ENCODE peak calls at places on chromosome 1, in five cellular contexts. One of them, this sample, is unnamed.

GRCh38 chr1:59767119-59767518 is 47.6 kb upstream of the HOOK1 start:
- DNase-seq in NCI-H1417 treated with DMSO at 0.1 percent for 48 hours: no peak
- DNase-seq in smooth muscle cell of the brain vasculature: no peak
- DNase-seq in progenitor cell of endocrine pancreas: no peak
- DNase-seq in T follicular helper cell: no peak
- DNase-seq in this sample: no peak

GRCh38 chr1:66311092-66311491 is 222.9 kb upstream of the SGIP1 start:
- DNase-seq in NCI-H1417 treated with DMSO at 0.1 percent for 48 hours: no peak
- DNase-seq in smooth muscle cell of the brain vasculature: no peak
- DNase-seq in progenitor cell of endocrine pancreas: no peak
- DNase-seq in T follicular helper cell: no peak
- DNase-seq in this sample: no peak

GRCh38 chr1:202589190-202589680 is 121.0 kb downstream of the SYT2 start:
- DNase-seq in NCI-H1417 treated with DMSO at 0.1 percent for 48 hours: no peak
- DNase-seq in smooth muscle cell of the brain vasculature: peak; percentile 90
- DNase-seq in progenitor cell of endocrine pancreas: no peak
- DNase-seq in T follicular helper cell: no peak
- DNase-seq in this sample: peak; percentile 73

GRCh38 chr1:39615086-39615662 is 24.3 kb downstream of the HEYL start:
- DNase-seq in NCI-H1417 treated with DMSO at 0.1 percent for 48 hours: no peak
- DNase-seq in smooth muscle cell of the brain vasculature: no peak
- DNase-seq in progenitor cell of endocrine pancreas: no peak
- DNase-seq in T follicular helper cell: no peak
- DNase-seq in this sample: no peak

GRCh38 chr1:173506437-173506836 is 29.3 kb downstream of the PRDX6 start:
- DNase-seq in NCI-H1417 treated with DMSO at 0.1 percent for 48 hours: no peak
- DNase-seq in smooth muscle cell of the brain vasculature: no peak
- DNase-seq in progenitor cell of endocrine pancreas: no peak
- DNase-seq in T follicular helper cell: no peak
- DNase-seq in this sample: no peak

GRCh38 chr1:23930861-23931471 is 17.8 kb upstream of the CNR2 start:
- DNase-seq in NCI-H1417 treated with DMSO at 0.1 percent for 48 hours: no peak
- DNase-seq in smooth muscle cell of the brain vasculature: no peak
- DNase-seq in progenitor cell of endocrine pancreas: no peak
- DNase-seq in T follicular helper cell: no peak
- DNase-seq in this sample: no peak

GRCh38 chr1:183039985-183040447 is 16.8 kb downstream of the LAMC1 start:
- DNase-seq in NCI-H1417 treated with DMSO at 0.1 percent for 48 hours: peak; percentile 43
- DNase-seq in smooth muscle cell of the brain vasculature: peak; percentile 97
- DNase-seq in progenitor cell of endocrine pancreas: no peak
- DNase-seq in T follicular helper cell: no peak
- DNase-seq in this sample: no peak

GRCh38 chr1:25867210-25867991 is 8.1 kb downstream of the PAQR7 start:
- DNase-seq in NCI-H1417 treated with DMSO at 0.1 percent for 48 hours: no peak
- DNase-seq in smooth muscle cell of the brain vasculature: no peak
- DNase-seq in progenitor cell of endocrine pancreas: no peak
- DNase-seq in T follicular helper cell: no peak
- DNase-seq in this sample: no peak

GRCh38 chr1:107480548-107480947 is 339.7 kb downstream of the NTNG1 start:
- DNase-seq in NCI-H1417 treated with DMSO at 0.1 percent for 48 hours: no peak
- DNase-seq in smooth muscle cell of the brain vasculature: no peak
- DNase-seq in progenitor cell of endocrine pancreas: no peak
- DNase-seq in T follicular helper cell: no peak
- DNase-seq in this sample: no peak

GRCh38 chr1:205585169-205585834 is 46.5 kb downstream of the ELK4 start:
- DNase-seq in NCI-H1417 treated with DMSO at 0.1 percent for 48 hours: no peak
- DNase-seq in smooth muscle cell of the brain vasculature: no peak
- DNase-seq in progenitor cell of endocrine pancreas: no peak
- DNase-seq in T follicular helper cell: no peak
- DNase-seq in this sample: no peak

GRCh38 chr1:229372251-229372650 is 29.4 kb upstream of the CCSAP start:
- DNase-seq in NCI-H1417 treated with DMSO at 0.1 percent for 48 hours: no peak
- DNase-seq in smooth muscle cell of the brain vasculature: no peak
- DNase-seq in progenitor cell of endocrine pancreas: no peak
- DNase-seq in T follicular helper cell: no peak
- DNase-seq in this sample: no peak

GRCh38 chr1:7253118-7253480 is 467.8 kb downstream of the CAMTA1 start:
- DNase-seq in NCI-H1417 treated with DMSO at 0.1 percent for 48 hours: no peak
- DNase-seq in smooth muscle cell of the brain vasculature: no peak
- DNase-seq in progenitor cell of endocrine pancreas: no peak
- DNase-seq in T follicular helper cell: no peak
- DNase-seq in this sample: no peak

GRCh38 chr1:44819257-44819593 is 10.9 kb downstream of the BTBD19 start:
- DNase-seq in NCI-H1417 treated with DMSO at 0.1 percent for 48 hours: no peak
- DNase-seq in smooth muscle cell of the brain vasculature: no peak
- DNase-seq in progenitor cell of endocrine pancreas: no peak
- DNase-seq in T follicular helper cell: no peak
- DNase-seq in this sample: no peak

GRCh38 chr1:93692983-93693591 is 11.4 kb upstream of the BCAR3 start:
- DNase-seq in NCI-H1417 treated with DMSO at 0.1 percent for 48 hours: no peak
- DNase-seq in smooth muscle cell of the brain vasculature: no peak
- DNase-seq in progenitor cell of endocrine pancreas: no peak
- DNase-seq in T follicular helper cell: no peak
- DNase-seq in this sample: no peak

GRCh38 chr1:161046574-161047167 is 894 bp upstream of the USF1 start:
- DNase-seq in NCI-H1417 treated with DMSO at 0.1 percent for 48 hours: no peak
- DNase-seq in smooth muscle cell of the brain vasculature: no peak
- DNase-seq in progenitor cell of endocrine pancreas: no peak
- DNase-seq in T follicular helper cell: no peak
- DNase-seq in this sample: no peak

GRCh38 chr1:50942334-50942733 is 17.7 kb downstream of the FAF1 start:
- DNase-seq in NCI-H1417 treated with DMSO at 0.1 percent for 48 hours: no peak
- DNase-seq in smooth muscle cell of the brain vasculature: no peak
- DNase-seq in progenitor cell of endocrine pancreas: no peak
- DNase-seq in T follicular helper cell: no peak
- DNase-seq in this sample: no peak

GRCh38 chr1:54791880-54792522 is 9.1 kb downstream of the TTC22 start:
- DNase-seq in NCI-H1417 treated with DMSO at 0.1 percent for 48 hours: no peak
- DNase-seq in smooth muscle cell of the brain vasculature: no peak
- DNase-seq in progenitor cell of endocrine pancreas: no peak
- DNase-seq in T follicular helper cell: no peak
- DNase-seq in this sample: peak; percentile 62

GRCh38 chr1:167454304-167454928 is 63.9 kb downstream of the CD247 start:
- DNase-seq in NCI-H1417 treated with DMSO at 0.1 percent for 48 hours: no peak
- DNase-seq in smooth muscle cell of the brain vasculature: no peak
- DNase-seq in progenitor cell of endocrine pancreas: no peak
- DNase-seq in T follicular helper cell: no peak
- DNase-seq in this sample: no peak

GRCh38 chr1:203325418-203326091 is 20.2 kb downstream of the BTG2 start:
- DNase-seq in NCI-H1417 treated with DMSO at 0.1 percent for 48 hours: no peak
- DNase-seq in smooth muscle cell of the brain vasculature: no peak
- DNase-seq in progenitor cell of endocrine pancreas: no peak
- DNase-seq in T follicular helper cell: no peak
- DNase-seq in this sample: no peak

GRCh38 chr1:156608981-156609380 is 7.7 kb upstream of the GPATCH4 start:
- DNase-seq in NCI-H1417 treated with DMSO at 0.1 percent for 48 hours: no peak
- DNase-seq in smooth muscle cell of the brain vasculature: no peak
- DNase-seq in progenitor cell of endocrine pancreas: peak; percentile 28
- DNase-seq in T follicular helper cell: peak; percentile 47
- DNase-seq in this sample: no peak

GRCh38 chr1:10914056-10914455 is 98.4 kb upstream of the TARDBP start:
- DNase-seq in NCI-H1417 treated with DMSO at 0.1 percent for 48 hours: no peak
- DNase-seq in smooth muscle cell of the brain vasculature: no peak
- DNase-seq in progenitor cell of endocrine pancreas: no peak
- DNase-seq in T follicular helper cell: no peak
- DNase-seq in this sample: no peak